ENCODE peak calls at places on chromosomes 2 and 18, in seven cellular contexts. N is HepG2, M is IMR-90, Y is SK-N-SH, A is K562, H is H1, X is GM12878. I is an unnamed sample.

GRCh38 chr2:117272975-117273671 is 541.4 kb upstream of the DDX18 start:
- DNase-seq in N (no peak), M (no peak), Y (no peak), A (no peak), H (no peak), X (no peak), I (no peak)

GRCh38 chr2:109102588-109103233 is 26.3 kb upstream of the SH3RF3 start:
- DNase-seq in N (no peak), M (no peak), Y (no peak), A (no peak), H (no peak), X (no peak), I (no peak)

GRCh38 chr2:223523541-223523940 is 78.6 kb downstream of the SCG2 start:
- DNase-seq in N (no peak), M (peak; percentile 46), Y (no peak), A (no peak), H (no peak), X (no peak), I (peak; percentile 16)

GRCh38 chr2:201839727-201840126 is 33.4 kb downstream of the CDK15 start:
- DNase-seq in N (no peak), M (peak; percentile 53), Y (no peak), A (no peak), H (no peak), X (no peak), I (no peak)

GRCh38 chr2:181152221-181152620 is 171.8 kb downstream of the UBE2E3 start:
- DNase-seq in N (no peak), M (no peak), Y (no peak), A (no peak), H (no peak), X (no peak), I (no peak)

GRCh38 chr18:286515-287310 is 18.9 kb upstream of the THOC1 start:
- DNase-seq in N (peak; percentile 20), M (peak; percentile 42), Y (peak; percentile 21), A (no peak), H (no peak), X (no peak), I (no peak)

GRCh38 chr2:152083202-152083601 is 15.6 kb downstream of the CACNB4 start:
- DNase-seq in N (no peak), M (no peak), Y (no peak), A (no peak), H (no peak), X (no peak), I (no peak)

GRCh38 chr2:121648611-121649401 is 456 bp downstream of the CLASP1 start:
- DNase-seq in N (peak; percentile 42), M (peak; percentile 65), Y (peak; percentile 85), A (peak; percentile 83), H (peak; percentile 79), X (no peak), I (peak; percentile 34)

GRCh38 chr2:158214431-158214830 is 112.8 kb downstream of the UPP2 start:
- DNase-seq in N (peak; percentile 77), M (no peak), Y (no peak), A (peak; percentile 18), H (no peak), X (no peak), I (no peak)

GRCh38 chr18:31901063-31901462 is 41.9 kb downstream of the TRAPPC8 start:
- DNase-seq in N (no peak), M (no peak), Y (no peak), A (no peak), H (no peak), X (no peak), I (no peak)

GRCh38 chr2:143505542-143505941 is 376.3 kb downstream of the ARHGAP15 start:
- DNase-seq in N (no peak), M (peak; percentile 8), Y (no peak), A (no peak), H (no peak), X (no peak), I (no peak)

GRCh38 chr2:170371231-170371630 is 193.3 kb downstream of the MYO3B start:
- DNase-seq in N (no peak), M (no peak), Y (no peak), A (no peak), H (no peak), X (no peak), I (no peak)

GRCh38 chr2:75211371-75211770 is 12.1 kb upstream of the TACR1 start:
- DNase-seq in N (no peak), M (no peak), Y (no peak), A (no peak), H (no peak), X (no peak), I (no peak)

GRCh38 chr2:105454801-105455485 is 56.1 kb upstream of the FHL2 start:
- DNase-seq in N (peak; percentile 55), M (peak; percentile 61), Y (no peak), A (peak; percentile 37), H (no peak), X (peak; percentile 1), I (peak; percentile 88)

GRCh38 chr2:135925571-135925970 is 49.3 kb upstream of the MCM6 start:
- DNase-seq in N (no peak), M (peak; percentile 74), Y (no peak), A (no peak), H (no peak), X (no peak), I (no peak)

GRCh38 chr18:23069481-23069880 is 65.8 kb upstream of the CABLES1 start:
- DNase-seq in N (no peak), M (no peak), Y (no peak), A (no peak), H (no peak), X (no peak), I (no peak)

GRCh38 chr2:228359473-228359872 is 178.0 kb upstream of the SPHKAP start:
- DNase-seq in N (no peak), M (no peak), Y (no peak), A (no peak), H (no peak), X (no peak), I (no peak)

GRCh38 chr2:16285813-16286510 is 345.6 kb downstream of the MYCN start:
- DNase-seq in N (no peak), M (no peak), Y (no peak), A (no peak), H (no peak), X (no peak), I (no peak)

GRCh38 chr2:47864566-47864965 is 41.7 kb downstream of the FBXO11 start:
- DNase-seq in N (no peak), M (no peak), Y (no peak), A (no peak), H (no peak), X (no peak), I (no peak)

GRCh38 chr18:54149078-54149697 is 75.3 kb downstream of the MBD2 start:
- DNase-seq in N (peak; percentile 27), M (peak; percentile 88), Y (no peak), A (no peak), H (no peak), X (peak; percentile 69), I (peak; percentile 51)

GRCh38 chr18:59624384-59624760 is 72.9 kb downstream of the CCBE1 start:
- DNase-seq in N (no peak), M (no peak), Y (no peak), A (no peak), H (no peak), X (no peak), I (no peak)

GRCh38 chr2:145339646-145340045 is 819.7 kb upstream of the ZEB2 start:
- DNase-seq in N (no peak), M (no peak), Y (no peak), A (no peak), H (no peak), X (no peak), I (no peak)

GRCh38 chr2:118878531-118879149 is 31.2 kb upstream of the EN1 start:
- DNase-seq in N (no peak), M (no peak), Y (no peak), A (no peak), H (no peak), X (no peak), I (no peak)

GRCh38 chr2:37573406-37573805 is 98.0 kb downstream of the CDC42EP3 start:
- DNase-seq in N (no peak), M (peak; percentile 68), Y (no peak), A (no peak), H (no peak), X (no peak), I (no peak)
- TF ChIP-seq USF2 in N (no peak), M (no peak), Y (no peak), A (no peak), H (no peak), X (no peak), I (no peak)

DNA sequence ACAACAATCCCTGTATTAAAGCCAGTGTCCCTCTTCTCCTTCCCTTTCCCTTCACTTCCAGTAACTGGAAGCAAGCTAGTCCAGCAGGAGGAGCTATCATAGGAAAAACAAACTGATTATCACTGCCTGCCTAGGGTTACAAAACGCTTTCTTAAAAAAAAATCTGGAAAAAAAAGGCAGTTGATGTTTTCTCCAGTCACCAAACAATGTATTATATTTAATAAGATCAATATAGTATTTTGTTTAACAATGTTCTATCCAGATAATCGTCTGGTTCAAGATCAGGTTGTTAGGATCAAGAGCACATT is 78.8 kb upstream of the ITGB6 start:
- DNase-seq in N (peak; percentile 15), M (peak; percentile 57), Y (peak; percentile 12), A (no peak), H (no peak), X (no peak), I (no peak)
- TF ChIP-seq RAD21 in N (no peak), M (peak; percentile 50), Y (peak; percentile 40), A (no peak), H (peak; percentile 46), X (no peak), I (peak; percentile 40)

GRCh38 chr2:8515864-8516533 is 165.9 kb upstream of the ID2 start:
- DNase-seq in N (no peak), M (no peak), Y (no peak), A (no peak), H (no peak), X (peak; percentile 76), I (no peak)
- H3K27ac ChIP-seq in N (no peak overlapping the region), M (no peak overlapping the region), Y (no peak overlapping the region), A (no peak overlapping the region), H (no peak overlapping the region), X (peak overlapping the region; percentile 93), I (no peak overlapping the region)

GRCh38 chr18:43710135-43710534 is 432.8 kb upstream of the SYT4 start:
- DNase-seq in N (no peak), M (no peak), Y (no peak), A (no peak), H (no peak), X (no peak), I (no peak)

GRCh38 chr18:43720036-43720435 is 442.7 kb upstream of the SYT4 start:
- DNase-seq in N (no peak), M (no peak), Y (no peak), A (no peak), H (no peak), X (no peak), I (no peak)

GRCh38 chr18:43719264-43719795 is 442.0 kb upstream of the SYT4 start:
- DNase-seq in N (no peak), M (no peak), Y (no peak), A (no peak), H (no peak), X (no peak), I (no peak)

DNA sequence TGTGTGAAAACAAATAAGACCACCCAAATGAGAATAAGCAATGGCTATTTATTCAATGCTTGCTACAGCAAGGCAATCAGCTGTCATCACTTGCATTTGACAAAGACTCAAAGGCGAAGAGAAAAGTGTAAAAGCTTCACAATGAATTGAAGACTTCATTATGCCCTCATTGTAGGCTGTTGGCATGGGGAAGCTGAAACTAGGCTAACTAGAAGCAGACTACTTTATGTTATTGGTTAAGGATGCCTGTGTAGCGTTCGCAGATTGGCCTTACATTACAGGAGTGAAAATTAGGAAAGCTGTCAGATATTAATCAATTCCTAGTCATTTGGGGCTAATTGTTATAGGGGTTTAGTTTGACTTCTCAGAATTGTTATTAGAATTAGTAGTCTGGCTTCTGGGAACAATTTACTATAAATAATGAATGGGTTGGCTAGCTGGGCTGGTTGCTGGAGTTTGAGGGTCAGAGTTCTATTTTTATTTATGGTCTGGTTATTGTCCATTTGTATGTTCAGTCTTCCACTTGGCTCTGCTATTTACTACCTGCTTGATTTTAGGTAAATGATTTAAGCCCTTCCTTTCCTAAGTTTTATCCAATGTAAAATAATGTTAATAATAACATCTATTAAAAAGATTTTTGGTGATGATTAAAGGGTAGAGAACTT is 437.2 kb upstream of the SYT4 start:
- DNase-seq in N (no peak), M (no peak), Y (no peak), A (no peak), H (no peak), X (no peak), I (no peak)
- TF ChIP-seq USF2 in N (no peak), M (no peak), Y (no peak), A (no peak), H (no peak), X (no peak), I (no peak)

I was measured in A549.